ENCODE peak calls at places on chromosome 9, in nine cellular contexts. J is midbrain, Z is astrocyte of the spinal cord, E is AML-193, D is KBM-7, Q is cardiac muscle cell, S is left kidney, K is HuH-7.5, G is GDM1. Y is an unnamed sample.

GRCh38 chr9:75739884-75740611 is 150.4 kb upstream of the PCSK5 start:
- DNase-seq in J (no peak), Z (no peak), E (no peak), D (no peak), Q (no peak), S (no peak), K (no peak), G (no peak), Y (no peak)

GRCh38 chr9:129166962-129167557 is 11.0 kb downstream of the IER5L start:
- DNase-seq in J (no peak), Z (peak; percentile 76), E (peak; percentile 60), D (peak; percentile 62), Q (peak; percentile 78), S (peak; percentile 85), K (peak; percentile 92), G (peak; percentile 83), Y (peak; percentile 81)

GRCh38 chr9:94173632-94174031 is 85.5 kb upstream of the ZNF169 start:
- DNase-seq in J (no peak), Z (no peak), E (no peak), D (no peak), Q (no peak), S (no peak), K (no peak), G (no peak), Y (no peak)

GRCh38 chr9:34590376-34591090 is 1.0 kb upstream of the CNTFR start:
- DNase-seq in J (no peak), Z (no peak), E (no peak), D (no peak), Q (no peak), S (peak; percentile 40), K (no peak), G (no peak), Y (no peak)

GRCh38 chr9:134983094-134983493 is 65.4 kb upstream of the FCN1 start:
- DNase-seq in J (no peak), Z (no peak), E (no peak), D (no peak), Q (peak; percentile 11), S (no peak), K (no peak), G (no peak), Y (no peak)

GRCh38 chr9:19185191-19185590 is 45.3 kb upstream of the DENND4C start:
- DNase-seq in J (no peak), Z (no peak), E (no peak), D (no peak), Q (no peak), S (no peak), K (no peak), G (no peak), Y (no peak)

GRCh38 chr9:137348781-137349470 is 46.9 kb upstream of the NRARP start:
- DNase-seq in J (no peak), Z (no peak), E (no peak), D (no peak), Q (no peak), S (no peak), K (no peak), G (no peak), Y (no peak)

GRCh38 chr9:113949206-113950078 is 73.3 kb downstream of the ZNF618 start:
- DNase-seq in J (no peak), Z (no peak), E (no peak), D (no peak), Q (no peak), S (no peak), K (no peak), G (no peak), Y (no peak)

GRCh38 chr9:72557549-72557948 is 36.1 kb downstream of the TMC1 start:
- DNase-seq in J (no peak), Z (peak; percentile 79), E (peak; percentile 14), D (no peak), Q (peak; percentile 78), S (peak; percentile 17), K (peak; percentile 12), G (no peak), Y (peak; percentile 46)

GRCh38 chr9:133144887-133145466 is 18.7 kb downstream of the GBGT1 start:
- DNase-seq in J (no peak), Z (no peak), E (no peak), D (no peak), Q (no peak), S (no peak), K (no peak), G (no peak), Y (no peak)

GRCh38 chr9:92294297-92294676 is 790 bp upstream of the IARS1 start:
- DNase-seq in J (no peak), Z (peak; percentile 8), E (peak; percentile 39), D (no peak), Q (peak; percentile 40), S (peak; percentile 72), K (no peak), G (no peak), Y (peak; percentile 24)